ENCODE peak calls at places on chromosomes 1 and 21, in seven cellular contexts. One of them, this sample, is unnamed.
A peak's percentile ranks its signal among the peaks of the same experiment; 100 is the strongest.

GRCh38 chr1:36542962-36543515 is 60.3 kb upstream of the CSF3R start:
- DNase-seq in T-helper 1 cell: no peak
- DNase-seq in tibial artery: no peak
- DNase-seq in GM12878: no peak
- DNase-seq in stimulated activated CD8-positive, alpha-beta memory T cell treated with anti-CD3 and anti-CD28 coated beads, Interleukin-15, amount 100 ng/mL, for 24 hours: no peak
- DNase-seq in cardiac fibroblast: no peak
- DNase-seq in fibroblast of the aortic adventitia: no peak
- DNase-seq in this sample: no peak

GRCh38 chr1:239250353-239251035 is 135.9 kb upstream of the CHRM3 start:
- DNase-seq in fibroblast of the aortic adventitia: no peak
- DNase-seq in cardiac fibroblast: no peak
- DNase-seq in T-helper 1 cell: no peak
- DNase-seq in stimulated activated CD8-positive, alpha-beta memory T cell treated with anti-CD3 and anti-CD28 coated beads, Interleukin-15, amount 100 ng/mL, for 24 hours: no peak
- DNase-seq in tibial artery: no peak
- DNase-seq in GM12878: no peak
- DNase-seq in this sample: no peak

GRCh38 chr1:9652379-9653194 is 1.1 kb downstream of the PIK3CD start:
- DNase-seq in T-helper 1 cell: peak; percentile 59
- DNase-seq in tibial artery: no peak
- DNase-seq in fibroblast of the aortic adventitia: no peak
- DNase-seq in GM12878: no peak
- DNase-seq in stimulated activated CD8-positive, alpha-beta memory T cell treated with anti-CD3 and anti-CD28 coated beads, Interleukin-15, amount 100 ng/mL, for 24 hours: no peak
- DNase-seq in cardiac fibroblast: peak; percentile 18
- DNase-seq in this sample: no peak

GRCh38 chr1:86277909-86278308 is 118.2 kb downstream of the ODF2L start:
- DNase-seq in stimulated activated CD8-positive, alpha-beta memory T cell treated with anti-CD3 and anti-CD28 coated beads, Interleukin-15, amount 100 ng/mL, for 24 hours: no peak
- DNase-seq in GM12878: no peak
- DNase-seq in tibial artery: no peak
- DNase-seq in cardiac fibroblast: no peak
- DNase-seq in fibroblast of the aortic adventitia: no peak
- DNase-seq in T-helper 1 cell: no peak
- DNase-seq in this sample: no peak

GRCh38 chr1:200207711-200208126 is 180.2 kb downstream of the NR5A2 start:
- DNase-seq in stimulated activated CD8-positive, alpha-beta memory T cell treated with anti-CD3 and anti-CD28 coated beads, Interleukin-15, amount 100 ng/mL, for 24 hours: no peak
- DNase-seq in T-helper 1 cell: no peak
- DNase-seq in tibial artery: no peak
- DNase-seq in GM12878: peak; percentile 77
- DNase-seq in cardiac fibroblast: peak; percentile 36
- DNase-seq in fibroblast of the aortic adventitia: no peak
- DNase-seq in this sample: no peak

GRCh38 chr1:16009678-16010077 is 5.6 kb downstream of the SRARP start:
- DNase-seq in tibial artery: no peak
- DNase-seq in cardiac fibroblast: no peak
- DNase-seq in GM12878: no peak
- DNase-seq in T-helper 1 cell: no peak
- DNase-seq in fibroblast of the aortic adventitia: no peak
- DNase-seq in stimulated activated CD8-positive, alpha-beta memory T cell treated with anti-CD3 and anti-CD28 coated beads, Interleukin-15, amount 100 ng/mL, for 24 hours: no peak
- DNase-seq in this sample: no peak

GRCh38 chr1:5941671-5942070 is 50.6 kb downstream of the NPHP4 start:
- DNase-seq in fibroblast of the aortic adventitia: no peak
- DNase-seq in cardiac fibroblast: no peak
- DNase-seq in GM12878: no peak
- DNase-seq in stimulated activated CD8-positive, alpha-beta memory T cell treated with anti-CD3 and anti-CD28 coated beads, Interleukin-15, amount 100 ng/mL, for 24 hours: no peak
- DNase-seq in T-helper 1 cell: no peak
- DNase-seq in tibial artery: no peak
- DNase-seq in this sample: no peak

GRCh38 chr1:54588377-54588776 is 34.9 kb downstream of the FAM151A start:
- DNase-seq in cardiac fibroblast: no peak
- DNase-seq in tibial artery: no peak
- DNase-seq in GM12878: no peak
- DNase-seq in stimulated activated CD8-positive, alpha-beta memory T cell treated with anti-CD3 and anti-CD28 coated beads, Interleukin-15, amount 100 ng/mL, for 24 hours: no peak
- DNase-seq in fibroblast of the aortic adventitia: no peak
- DNase-seq in T-helper 1 cell: no peak
- DNase-seq in this sample: no peak

GRCh38 chr1:59678809-59679228 is 135.9 kb upstream of the HOOK1 start:
- DNase-seq in cardiac fibroblast: peak; percentile 92
- DNase-seq in tibial artery: no peak
- DNase-seq in GM12878: no peak
- DNase-seq in T-helper 1 cell: no peak
- DNase-seq in fibroblast of the aortic adventitia: peak; percentile 88
- DNase-seq in stimulated activated CD8-positive, alpha-beta memory T cell treated with anti-CD3 and anti-CD28 coated beads, Interleukin-15, amount 100 ng/mL, for 24 hours: no peak
- DNase-seq in this sample: peak; percentile 70

GRCh38 chr1:6378096-6378746 is 15.3 kb downstream of the ACOT7 start:
- DNase-seq in T-helper 1 cell: no peak
- DNase-seq in cardiac fibroblast: no peak
- DNase-seq in fibroblast of the aortic adventitia: no peak
- DNase-seq in GM12878: no peak
- DNase-seq in stimulated activated CD8-positive, alpha-beta memory T cell treated with anti-CD3 and anti-CD28 coated beads, Interleukin-15, amount 100 ng/mL, for 24 hours: no peak
- DNase-seq in tibial artery: no peak
- DNase-seq in this sample: no peak

GRCh38 chr1:5586629-5587028 is 405.6 kb downstream of the NPHP4 start:
- DNase-seq in fibroblast of the aortic adventitia: no peak
- DNase-seq in T-helper 1 cell: no peak
- DNase-seq in stimulated activated CD8-positive, alpha-beta memory T cell treated with anti-CD3 and anti-CD28 coated beads, Interleukin-15, amount 100 ng/mL, for 24 hours: no peak
- DNase-seq in cardiac fibroblast: no peak
- DNase-seq in GM12878: no peak
- DNase-seq in tibial artery: no peak
- DNase-seq in this sample: no peak

GRCh38 chr1:33255347-33256311 is 663 bp upstream of the ZNF362 start:
- DNase-seq in T-helper 1 cell: no peak
- DNase-seq in GM12878: peak; percentile 23
- DNase-seq in fibroblast of the aortic adventitia: peak; percentile 31
- DNase-seq in stimulated activated CD8-positive, alpha-beta memory T cell treated with anti-CD3 and anti-CD28 coated beads, Interleukin-15, amount 100 ng/mL, for 24 hours: peak; percentile 17
- DNase-seq in cardiac fibroblast: peak; percentile 48
- DNase-seq in tibial artery: peak; percentile 83
- DNase-seq in this sample: peak; percentile 70

GRCh38 chr1:39671793-39672550 is at the start of gene NT5C1A:
- DNase-seq in stimulated activated CD8-positive, alpha-beta memory T cell treated with anti-CD3 and anti-CD28 coated beads, Interleukin-15, amount 100 ng/mL, for 24 hours: no peak
- DNase-seq in T-helper 1 cell: no peak
- DNase-seq in fibroblast of the aortic adventitia: no peak
- DNase-seq in tibial artery: no peak
- DNase-seq in cardiac fibroblast: no peak
- DNase-seq in GM12878: no peak
- DNase-seq in this sample: peak; percentile 58

GRCh38 chr1:1911390-1912041 is 3.5 kb upstream of the CALML6 start:
- DNase-seq in GM12878: no peak
- DNase-seq in stimulated activated CD8-positive, alpha-beta memory T cell treated with anti-CD3 and anti-CD28 coated beads, Interleukin-15, amount 100 ng/mL, for 24 hours: no peak
- DNase-seq in fibroblast of the aortic adventitia: no peak
- DNase-seq in cardiac fibroblast: no peak
- DNase-seq in tibial artery: peak; percentile 15
- DNase-seq in T-helper 1 cell: no peak
- DNase-seq in this sample: no peak

GRCh38 chr1:205324781-205325180 is 3.2 kb upstream of the NUAK2 start:
- DNase-seq in cardiac fibroblast: peak; percentile 53
- DNase-seq in T-helper 1 cell: no peak
- DNase-seq in stimulated activated CD8-positive, alpha-beta memory T cell treated with anti-CD3 and anti-CD28 coated beads, Interleukin-15, amount 100 ng/mL, for 24 hours: no peak
- DNase-seq in GM12878: no peak
- DNase-seq in tibial artery: no peak
- DNase-seq in fibroblast of the aortic adventitia: no peak
- DNase-seq in this sample: no peak

GRCh38 chr21:45041351-45041805 is 33.0 kb upstream of the ADARB1 start:
- DNase-seq in tibial artery: peak; percentile 95
- DNase-seq in T-helper 1 cell: no peak
- DNase-seq in stimulated activated CD8-positive, alpha-beta memory T cell treated with anti-CD3 and anti-CD28 coated beads, Interleukin-15, amount 100 ng/mL, for 24 hours: no peak
- DNase-seq in cardiac fibroblast: peak; percentile 84
- DNase-seq in GM12878: no peak
- DNase-seq in fibroblast of the aortic adventitia: peak; percentile 80
- DNase-seq in this sample: peak; percentile 90

GRCh38 chr21:16115461-16115860 is 385.7 kb downstream of the USP25 start:
- DNase-seq in fibroblast of the aortic adventitia: no peak
- DNase-seq in stimulated activated CD8-positive, alpha-beta memory T cell treated with anti-CD3 and anti-CD28 coated beads, Interleukin-15, amount 100 ng/mL, for 24 hours: no peak
- DNase-seq in GM12878: no peak
- DNase-seq in tibial artery: no peak
- DNase-seq in cardiac fibroblast: no peak
- DNase-seq in T-helper 1 cell: no peak
- DNase-seq in this sample: no peak

GRCh38 chr1:16307222-16307621 is 45.1 kb downstream of the FBXO42 start:
- DNase-seq in GM12878: no peak
- DNase-seq in fibroblast of the aortic adventitia: no peak
- DNase-seq in T-helper 1 cell: no peak
- DNase-seq in tibial artery: no peak
- DNase-seq in stimulated activated CD8-positive, alpha-beta memory T cell treated with anti-CD3 and anti-CD28 coated beads, Interleukin-15, amount 100 ng/mL, for 24 hours: no peak
- DNase-seq in cardiac fibroblast: no peak
- DNase-seq in this sample: no peak